ENCODE peak calls at places on chromosome 10, in ten cellular contexts. J is iPS-NIHi11; S is NCI-H69; V is body of pancreas; B is OCI-LY7; N is activated CD4-positive, alpha-beta T cell treated with anti-CD3 and anti-CD28 coated beads for 24 hours; I is T-helper 1 cell; C is activated CD4-positive, CD25-positive, alpha-beta regulatory T cell treated with anti-CD3 and anti-CD28 coated beads, Interleukin-2, amount 50 U/mL, for 72 hours; X is GM10248; F is RWPE1. D is an unnamed sample.

GRCh38 chr10:44628921-44629320 is 244.0 kb upstream of the CXCL12 start:
- DNase-seq in J (no peak), S (no peak), V (no peak), B (no peak), N (no peak), I (no peak), C (no peak), X (no peak), F (peak), D (no peak)

GRCh38 chr10:18554479-18554878 is 96.9 kb downstream of the NSUN6 start:
- DNase-seq in J (no peak), S (no peak), V (no peak), B (no peak), N (no peak), I (no peak), C (no peak), X (no peak), F (no peak), D (no peak)

GRCh38 chr10:17179002-17179401 is 22.5 kb downstream of the TRDMT1 start:
- DNase-seq in J (no peak), S (no peak), V (no peak), B (no peak), N (no peak), I (no peak), C (no peak), X (no peak), F (no peak), D (no peak)

GRCh38 chr10:72321248-72322029 is 33.3 kb downstream of the DNAJB12 start:
- DNase-seq in J (no peak), S (peak), V (peak), B (no peak), N (no peak), I (no peak), C (peak), X (no peak), F (no peak), D (no peak)

GRCh38 chr10:102395677-102396197 is at the start of gene NFKB2:
- DNase-seq in J (peak), S (no peak), V (peak), B (peak), N (no peak), I (no peak), C (no peak), X (no peak), F (no peak), D (no peak)

GRCh38 chr10:7458554-7458953 is 47.7 kb upstream of the SFMBT2 start:
- DNase-seq in J (no peak), S (no peak), V (no peak), B (no peak), N (no peak), I (no peak), C (no peak), X (no peak), F (no peak), D (no peak)

GRCh38 chr10:33010132-33011037 is 52.4 kb upstream of the ITGB1 start:
- DNase-seq in J (peak), S (peak), V (peak), B (no peak), N (no peak), I (no peak), C (no peak), X (no peak), F (peak), D (no peak)

GRCh38 chr10:69439813-69440506 is 11.3 kb upstream of the TSPAN15 start:
- DNase-seq in J (no peak), S (peak), V (peak), B (no peak), N (no peak), I (no peak), C (no peak), X (no peak), F (peak), D (no peak)

GRCh38 chr10:66780796-66781195 is 145.0 kb upstream of the LRRTM3 start:
- DNase-seq in J (no peak), S (no peak), V (no peak), B (no peak), N (no peak), I (no peak), C (no peak), X (no peak), F (no peak), D (no peak)

GRCh38 chr10:84353052-84353803 is 24.8 kb downstream of the CCSER2 start:
- DNase-seq in J (no peak), S (peak), V (no peak), B (no peak), N (no peak), I (no peak), C (no peak), X (no peak), F (no peak), D (no peak)

GRCh38 chr10:13351340-13351915 is 3.3 kb upstream of the SEPHS1 start:
- DNase-seq in J (peak), S (peak), V (no peak), B (peak), N (no peak), I (no peak), C (peak), X (peak), F (no peak), D (no peak)

GRCh38 chr10:12628964-12629766 is 279.8 kb downstream of the CAMK1D start:
- DNase-seq in J (no peak), S (peak), V (peak), B (no peak), N (no peak), I (no peak), C (no peak), X (no peak), F (no peak), D (no peak)

GRCh38 chr10:97869091-97870042 is 19.7 kb downstream of the GOLGA7B start:
- DNase-seq in J (peak), S (peak), V (peak), B (peak), N (peak), I (peak), C (peak), X (peak), F (peak), D (peak)

GRCh38 chr10:130000918-130001317 is 36.8 kb upstream of the EBF3 start:
- DNase-seq in J (no peak), S (no peak), V (no peak), B (no peak), N (no peak), I (no peak), C (no peak), X (no peak), F (no peak), D (no peak)

GRCh38 chr10:42932735-42933453 is 144.0 kb upstream of the RET start:
- DNase-seq in J (peak), S (peak), V (no peak), B (no peak), N (peak), I (peak), C (peak), X (no peak), F (peak), D (no peak)

GRCh38 chr10:29760139-29760538 is 125.4 kb upstream of the SVIL start:
- DNase-seq in J (no peak), S (no peak), V (no peak), B (no peak), N (no peak), I (no peak), C (no peak), X (no peak), F (no peak), D (no peak)

GRCh38 chr10:112908507-112908906 is 41.5 kb upstream of the TCF7L2 start:
- DNase-seq in J (no peak), S (no peak), V (no peak), B (no peak), N (no peak), I (no peak), C (no peak), X (no peak), F (no peak), D (no peak)

GRCh38 chr10:93541402-93542357 is 24.8 kb upstream of the FFAR4 start:
- DNase-seq in J (peak), S (peak), V (peak), B (peak), N (peak), I (no peak), C (no peak), X (no peak), F (peak), D (no peak)

GRCh38 chr10:5413012-5413938 is 918 bp downstream of the NET1 start:
- DNase-seq in J (peak), S (peak), V (peak), B (peak), N (no peak), I (no peak), C (no peak), X (peak), F (peak), D (no peak)

GRCh38 chr10:1374901-1375804 is 319.0 kb downstream of the WDR37 start:
- DNase-seq in J (peak), S (no peak), V (no peak), B (no peak), N (no peak), I (no peak), C (no peak), X (no peak), F (no peak), D (no peak)

GRCh38 chr10:74816824-74817498 is 9.4 kb upstream of the KAT6B start:
- DNase-seq in J (no peak), S (no peak), V (no peak), B (no peak), N (no peak), I (no peak), C (no peak), X (no peak), F (no peak), D (no peak)

GRCh38 chr10:44969854-44970253 is 8.8 kb downstream of the DEPP1 start:
- DNase-seq in J (no peak), S (no peak), V (peak), B (no peak), N (no peak), I (no peak), C (no peak), X (no peak), F (no peak), D (no peak)

GRCh38 chr10:129768437-129769355 is 195.4 kb downstream of the EBF3 start:
- DNase-seq in J (peak), S (peak), V (no peak), B (no peak), N (no peak), I (no peak), C (no peak), X (no peak), F (no peak), D (no peak)

GRCh38 chr10:98316661-98317060 is 48.7 kb upstream of the LOXL4 start:
- DNase-seq in J (no peak), S (peak), V (no peak), B (no peak), N (no peak), I (no peak), C (no peak), X (no peak), F (no peak), D (no peak)

GRCh38 chr10:106571216-106571954 is 593.1 kb downstream of the SORCS1 start:
- DNase-seq in J (peak), S (peak), V (no peak), B (peak), N (no peak), I (no peak), C (no peak), X (no peak), F (peak), D (no peak)